ENCODE peak calls at places on chromosomes 3 and 15, in five cellular contexts. E is omental fat pad, V is NB4, X is fibroblast of mammary gland, K is psoas muscle. N is an unnamed sample.

GRCh38 chr15:80966431-80967197 is 23.0 kb downstream of the MESD start:
- DNase-seq in E (no peak), V (no peak), X (no peak), K (no peak), N (no peak)

GRCh38 chr3:180391001-180391400 is 211.0 kb upstream of the TTC14 start:
- DNase-seq in E (no peak), V (no peak), X (no peak), K (no peak), N (no peak)

GRCh38 chr3:120855665-120856437 is 52.2 kb upstream of the STXBP5L start:
- DNase-seq in E (no peak), V (no peak), X (peak), K (no peak), N (peak)

GRCh38 chr3:186680869-186681268 is 15.1 kb downstream of the HRG start:
- DNase-seq in E (no peak), V (no peak), X (no peak), K (no peak), N (no peak)

GRCh38 chr15:75335705-75336355 is at the start of gene COMMD4:
- DNase-seq in E (peak), V (peak), X (peak), K (peak), N (peak)

GRCh38 chr3:195517030-195517429 is 26.1 kb downstream of the PPP1R2 start:
- DNase-seq in E (no peak), V (no peak), X (no peak), K (no peak), N (no peak)

GRCh38 chr3:66938338-66938963 is 59.7 kb upstream of the KBTBD8 start:
- DNase-seq in E (no peak), V (peak), X (peak), K (no peak), N (no peak)

GRCh38 chr15:43775411-43775965 is 1.3 kb downstream of the ELL3 start:
- DNase-seq in E (no peak), V (peak), X (peak), K (peak), N (no peak)

GRCh38 chr15:59691194-59691805 is 2.2 kb upstream of the BNIP2 start:
- DNase-seq in E (no peak), V (peak), X (peak), K (no peak), N (no peak)

GRCh38 chr3:8443829-8444791 is 57.5 kb upstream of the LMCD1 start:
- DNase-seq in E (peak), V (no peak), X (peak), K (peak), N (peak)

GRCh38 chr3:184145881-184146280 is 9.3 kb upstream of the DVL3 start:
- DNase-seq in E (no peak), V (no peak), X (no peak), K (no peak), N (no peak)

GRCh38 chr3:185153170-185153733 is 392 bp upstream of the C3orf70 start:
- DNase-seq in E (no peak), V (no peak), X (no peak), K (peak), N (no peak)

GRCh38 chr3:108091498-108092259 is 848 bp upstream of the CD47 start:
- DNase-seq in E (no peak), V (no peak), X (no peak), K (no peak), N (no peak)

GRCh38 chr3:66037330-66037985 is 1.3 kb downstream of the MAGI1 start:
- DNase-seq in E (no peak), V (no peak), X (peak), K (peak), N (peak)

GRCh38 chr15:72521682-72522081 is 47.6 kb downstream of the ARIH1 start:
- DNase-seq in E (no peak), V (no peak), X (peak), K (no peak), N (no peak)

GRCh38 chr3:72907131-72907697 is 19.4 kb downstream of the GXYLT2 start:
- DNase-seq in E (no peak), V (no peak), X (peak), K (no peak), N (no peak)

GRCh38 chr3:105527538-105527937 is 160.8 kb downstream of the ALCAM start:
- DNase-seq in E (no peak), V (no peak), X (no peak), K (no peak), N (no peak)

GRCh38 chr15:31964586-31965307 is 65.6 kb upstream of the CHRNA7 start:
- DNase-seq in E (no peak), V (no peak), X (no peak), K (no peak), N (no peak)
- TF ChIP-seq CTCF in E (no peak), V (no peak), X (no peak), K (no peak), N (no peak)

GRCh38 chr15:64690578-64691296 is 84.7 kb downstream of the RBPMS2 start:
- DNase-seq in E (no peak), V (no peak), X (no peak), K (no peak), N (no peak)
- TF ChIP-seq CTCF in E (no peak), V (no peak), X (no peak), K (peak), N (no peak)

DNA sequence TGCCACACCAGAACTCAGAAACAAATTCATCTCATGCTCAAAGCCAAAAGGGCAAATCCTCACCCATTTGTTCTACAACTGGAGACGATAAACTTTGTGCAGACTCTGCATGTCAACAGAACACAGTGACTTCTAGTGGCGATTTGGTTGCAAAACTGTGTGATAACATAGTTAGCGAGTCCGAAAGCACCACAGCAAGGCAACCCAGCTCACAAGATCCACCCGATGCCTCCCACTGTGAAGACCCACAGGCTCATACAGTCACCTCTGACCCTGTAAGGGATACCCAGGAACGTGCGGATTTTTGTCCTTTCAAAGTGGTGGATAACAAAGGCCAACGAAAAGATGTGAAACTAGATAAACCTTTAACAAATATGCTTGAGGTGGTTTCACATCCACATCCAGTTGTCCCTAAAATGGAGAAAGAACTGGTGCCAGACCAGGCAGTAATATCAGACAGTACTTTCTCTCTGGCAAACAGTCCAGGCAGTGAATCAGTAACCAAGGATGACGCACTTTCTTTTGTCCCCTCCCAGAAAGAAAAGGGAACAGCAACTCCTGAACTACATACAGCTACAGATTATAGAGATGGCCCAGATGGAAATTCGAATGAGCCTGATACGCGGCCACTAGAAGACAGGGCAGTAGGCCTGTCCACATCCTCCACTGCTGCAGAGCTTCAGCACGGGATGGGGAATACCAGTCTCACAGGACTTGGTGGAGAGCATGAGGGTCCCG is 199.7 kb downstream of the AKAP13 start:
- DNase-seq in E (no peak), V (peak), X (peak), K (no peak), N (peak)
- TF ChIP-seq CTCF in E (no peak), V (no peak), X (no peak), K (no peak), N (peak)

DNA sequence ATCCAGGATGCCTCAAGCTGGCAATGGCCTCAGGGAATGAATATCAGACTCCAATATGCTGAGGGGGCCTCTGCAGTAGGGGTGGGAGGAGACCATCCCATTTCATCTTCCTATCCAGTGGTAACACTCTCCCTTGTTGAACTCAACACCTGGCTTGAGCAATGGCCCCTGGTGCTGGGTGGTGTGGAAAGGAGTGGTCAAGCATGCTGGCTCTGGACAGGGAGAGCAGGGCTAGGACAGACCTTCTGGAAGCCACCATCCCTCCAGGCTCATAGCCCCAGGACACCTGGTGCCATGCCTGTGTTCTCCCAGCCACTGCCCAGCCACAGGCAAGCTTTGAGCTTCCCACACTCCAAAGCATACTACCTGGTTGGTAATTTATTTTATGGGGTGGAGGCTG is 9.6 kb downstream of the DNAH1 start:
- DNase-seq in E (no peak), V (no peak), X (no peak), K (no peak), N (no peak)
- TF ChIP-seq CTCF in E (no peak), V (no peak), X (no peak), K (no peak), N (no peak)

GRCh38 chr3:136186330-136186729 is 9.8 kb downstream of the MSL2 start:
- DNase-seq in E (no peak), V (peak), X (no peak), K (no peak), N (no peak)
- TF ChIP-seq CTCF in E (no peak), V (no peak), X (no peak), K (no peak), N (no peak)

DNA sequence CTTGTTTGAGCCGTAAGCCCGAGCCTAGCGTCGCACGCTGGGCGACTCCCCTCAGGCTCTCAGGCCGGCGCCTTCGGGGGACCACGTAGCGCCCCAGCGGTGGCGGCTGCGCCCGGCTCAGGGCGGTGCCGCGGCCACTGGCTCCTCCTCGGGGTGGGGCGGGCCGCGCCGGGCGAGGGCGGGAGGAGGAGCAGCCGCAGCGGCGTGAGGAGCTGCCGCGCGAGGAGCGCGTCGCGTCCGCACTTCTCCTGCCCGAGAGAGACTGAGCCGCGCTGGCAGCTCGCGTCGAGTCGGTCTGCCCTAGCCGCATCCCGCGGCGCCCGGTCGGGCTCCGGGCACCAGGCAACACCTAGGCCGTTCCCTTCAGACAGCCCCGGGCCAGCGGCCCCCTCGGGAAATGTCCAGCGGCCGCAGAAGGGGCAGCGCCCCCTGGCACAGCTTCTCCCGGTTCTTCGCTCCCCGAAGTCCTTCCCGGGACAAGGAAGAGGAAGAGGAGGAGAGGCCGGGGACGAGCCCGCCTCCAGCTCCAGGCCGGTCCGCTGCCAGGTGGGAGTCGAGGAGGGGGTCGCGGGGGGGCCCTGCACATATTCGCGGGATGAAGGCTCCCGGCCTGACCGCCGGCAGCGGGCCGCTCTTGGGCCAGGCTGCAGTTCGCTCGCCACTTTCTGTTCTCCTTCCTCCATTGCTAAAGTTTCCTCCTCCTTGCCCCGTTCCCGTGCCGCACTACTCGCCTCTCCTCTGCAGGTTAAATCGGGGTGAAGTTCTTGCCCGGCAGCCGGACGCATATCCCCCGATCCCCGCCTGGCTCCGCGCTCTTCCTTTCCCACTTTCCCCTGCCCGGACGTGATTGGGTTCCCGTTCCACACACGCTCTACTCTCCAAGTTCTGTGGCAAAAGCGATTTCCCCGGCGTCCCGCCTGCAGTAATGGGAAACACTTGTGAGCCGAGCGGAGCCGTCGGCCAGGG is at the start of gene CRYBG3:
- DNase-seq in E (peak), V (peak), X (peak), K (peak), N (peak)
- TF ChIP-seq CTCF in E (no peak), V (no peak), X (peak), K (peak), N (peak)

GRCh38 chr3:40477671-40478070 is 749 bp downstream of the ZNF619 start:
- DNase-seq in E (no peak), V (peak), X (no peak), K (no peak), N (no peak)

GRCh38 chr3:40476478-40477470 is at the start of gene ZNF619:
- DNase-seq in E (no peak), V (peak), X (peak), K (peak), N (peak)
- TF ChIP-seq CTCF in E (no peak), V (no peak), X (no peak), K (no peak), N (no peak)

GRCh38 chr3:127889976-127890650 is 24.9 kb upstream of the KBTBD12 start:
- DNase-seq in E (no peak), V (no peak), X (peak), K (no peak), N (no peak)
- TF ChIP-seq CTCF in E (no peak), V (no peak), X (no peak), K (no peak), N (no peak)